ENCODE peak calls at places on chromosomes 4 and X, in ten cellular contexts. E, A, F, U, R, I, N, M, X and B are unnamed samples.
A peak's percentile ranks its signal among the peaks of the same experiment; 100 is the strongest.

GRCh38 chr4:169744601-169745000 is 13.1 kb downstream of the HPF1 start:
- DNase-seq in E (no peak), A (no peak), F (no peak), U (no peak), R (no peak), I (no peak), N (no peak), M (no peak), X (no peak), B (no peak)

GRCh38 chr4:186946682-186947294 is 223.1 kb upstream of the FAT1 start:
- DNase-seq in E (no peak), A (no peak), F (peak; percentile 83), U (peak; percentile 18), R (peak; percentile 28), I (no peak), N (peak; percentile 79), M (peak; percentile 9), X (no peak), B (peak; percentile 91)

GRCh38 chr4:147388016-147388415 is 92.9 kb upstream of the EDNRA start:
- DNase-seq in E (no peak), A (no peak), F (no peak), U (no peak), R (no peak), I (no peak), N (no peak), M (no peak), X (no peak), B (no peak)

GRCh38 chrX:31845003-31845402 is 773.2 kb upstream of the FTHL17 start:
- DNase-seq in E (no peak), A (no peak), F (no peak), U (no peak), R (no peak), I (no peak), N (no peak), M (no peak), X (no peak), B (no peak)

GRCh38 chr4:165767671-165768070 is 105.4 kb upstream of the TLL1 start:
- DNase-seq in E (no peak), A (no peak), F (no peak), U (no peak), R (no peak), I (no peak), N (no peak), M (no peak), X (no peak), B (no peak)

GRCh38 chrX:70456256-70456655 is 11.6 kb downstream of the DLG3 start:
- DNase-seq in E (peak; percentile 12), A (no peak), F (no peak), U (no peak), R (no peak), I (no peak), N (no peak), M (no peak), X (no peak), B (no peak)

GRCh38 chrX:130190801-130191200 is 19.0 kb downstream of the RAB33A start:
- DNase-seq in E (no peak), A (no peak), F (no peak), U (no peak), R (no peak), I (no peak), N (no peak), M (no peak), X (no peak), B (no peak)

GRCh38 chr4:8427761-8428287 is 12.7 kb downstream of the ACOX3 start:
- DNase-seq in E (no peak), A (no peak), F (peak; percentile 24), U (peak; percentile 62), R (no peak), I (peak; percentile 84), N (no peak), M (peak; percentile 46), X (peak; percentile 56), B (no peak)

GRCh38 chr4:66899422-66900065 is 645.8 kb downstream of the CENPC start:
- DNase-seq in E (no peak), A (no peak), F (no peak), U (no peak), R (no peak), I (no peak), N (no peak), M (no peak), X (no peak), B (no peak)

GRCh38 chrX:110442631-110443030 is 84.0 kb downstream of the RTL9 start:
- DNase-seq in E (no peak), A (no peak), F (peak; percentile 42), U (no peak), R (no peak), I (peak; percentile 39), N (peak; percentile 64), M (peak; percentile 75), X (no peak), B (no peak)

GRCh38 chr4:184313058-184313709 is 95.5 kb upstream of the ENPP6 start:
- DNase-seq in E (no peak), A (no peak), F (no peak), U (no peak), R (no peak), I (peak; percentile 12), N (no peak), M (no peak), X (no peak), B (no peak)

GRCh38 chr4:143294310-143294709 is 42.4 kb upstream of the GAB1 start:
- DNase-seq in E (no peak), A (no peak), F (peak; percentile 16), U (peak; percentile 58), R (no peak), I (no peak), N (no peak), M (no peak), X (peak; percentile 64), B (no peak)

GRCh38 chrX:22234380-22234779 is 38.3 kb upstream of the CBLL2 start:
- DNase-seq in E (no peak), A (no peak), F (no peak), U (no peak), R (no peak), I (no peak), N (no peak), M (no peak), X (no peak), B (no peak)

GRCh38 chrX:115957862-115958490 is 212.6 kb upstream of the AGTR2 start:
- DNase-seq in E (no peak), A (peak; percentile 61), F (no peak), U (no peak), R (peak; percentile 25), I (no peak), N (peak; percentile 20), M (peak; percentile 10), X (no peak), B (no peak)

GRCh38 chr4:147498031-147498700 is 17.3 kb downstream of the EDNRA start:
- DNase-seq in E (no peak), A (no peak), F (no peak), U (peak; percentile 77), R (no peak), I (no peak), N (no peak), M (no peak), X (no peak), B (no peak)

GRCh38 chrX:7083468-7084396 is 63.8 kb upstream of the STS start:
- DNase-seq in E (peak; percentile 82), A (peak; percentile 44), F (no peak), U (peak; percentile 71), R (no peak), I (peak; percentile 96), N (peak; percentile 22), M (no peak), X (peak; percentile 39), B (no peak)

GRCh38 chr4:14265651-14266050 is 638.1 kb upstream of the BOD1L1 start:
- DNase-seq in E (no peak), A (no peak), F (no peak), U (no peak), R (no peak), I (no peak), N (no peak), M (no peak), X (no peak), B (no peak)

GRCh38 chrX:10622197-10622596 is 1.8 kb upstream of the MID1 start:
- DNase-seq in E (no peak), A (no peak), F (no peak), U (no peak), R (no peak), I (no peak), N (no peak), M (peak; percentile 72), X (no peak), B (no peak)

GRCh38 chr4:337932-338758 is 531 bp downstream of the ZNF141 start:
- DNase-seq in E (no peak), A (no peak), F (peak; percentile 33), U (peak; percentile 34), R (no peak), I (no peak), N (peak; percentile 22), M (peak; percentile 22), X (peak; percentile 58), B (no peak)

GRCh38 chr4:6641164-6641970 is 882 bp downstream of the MRFAP1 start:
- DNase-seq in E (peak; percentile 64), A (no peak), F (peak; percentile 49), U (peak; percentile 32), R (peak; percentile 12), I (peak; percentile 57), N (no peak), M (no peak), X (peak; percentile 76), B (no peak)

GRCh38 chr4:63619771-63620170 is 789.5 kb downstream of the TECRL start:
- DNase-seq in E (no peak), A (no peak), F (no peak), U (no peak), R (no peak), I (no peak), N (no peak), M (no peak), X (no peak), B (no peak)

GRCh38 chrX:55026143-55026542 is 4.6 kb downstream of the ALAS2 start:
- DNase-seq in E (no peak), A (no peak), F (no peak), U (peak; percentile 43), R (no peak), I (no peak), N (no peak), M (no peak), X (no peak), B (no peak)

GRCh38 chr4:23237771-23238170 is 545.0 kb downstream of the GBA3 start:
- DNase-seq in E (no peak), A (no peak), F (peak; percentile 88), U (no peak), R (no peak), I (no peak), N (no peak), M (peak; percentile 2), X (peak; percentile 64), B (peak; percentile 8)

GRCh38 chrX:137052641-137053235 is 18.9 kb upstream of the GPR101 start:
- DNase-seq in E (peak; percentile 46), A (no peak), F (no peak), U (no peak), R (no peak), I (no peak), N (no peak), M (no peak), X (no peak), B (no peak)

GRCh38 chr4:8510191-8510590 is 69.6 kb downstream of the TRMT44 start:
- DNase-seq in E (no peak), A (no peak), F (no peak), U (no peak), R (no peak), I (no peak), N (no peak), M (no peak), X (no peak), B (no peak)

GRCh38 chr4:37885496-37885895 is 5.4 kb upstream of the TBC1D1 start:
- DNase-seq in E (no peak), A (no peak), F (no peak), U (no peak), R (no peak), I (peak; percentile 81), N (no peak), M (no peak), X (no peak), B (no peak)

GRCh38 chrX:2351999-2352995 is 148.5 kb downstream of the DHRSX start:
- DNase-seq in E (no peak), A (no peak), F (no peak), U (peak; percentile 91), R (no peak), I (no peak), N (peak; percentile 70), M (no peak), X (no peak), B (no peak)

GRCh38 chr4:153538408-153539057 is 72.4 kb downstream of the TMEM131L start:
- DNase-seq in E (no peak), A (no peak), F (peak; percentile 66), U (peak; percentile 28), R (no peak), I (no peak), N (no peak), M (no peak), X (no peak), B (no peak)